ENCODE peak calls at places on chromosomes 4 and X, in ten cellular contexts. One of them, this sample, is unnamed.
A peak's percentile ranks its signal among the peaks of the same experiment; 100 is the strongest.

GRCh38 chr4:123479944-123480343 is 83.3 kb downstream of the SPRY1 start:
- DNase-seq in breast epithelium: no peak
- DNase-seq in K562: no peak
- DNase-seq in ovary: no peak
- DNase-seq in uterus: no peak
- DNase-seq in osteoblast: no peak
- DNase-seq in mammary epithelial cell: peak; percentile 36
- DNase-seq in thyroid gland: no peak
- DNase-seq in OCI-LY7: peak; percentile 20
- DNase-seq in PC-3: peak; percentile 62
- DNase-seq in this sample: no peak

GRCh38 chr4:3077796-3078195 is 3.3 kb downstream of the HTT start:
- DNase-seq in PC-3: no peak
- DNase-seq in ovary: no peak
- DNase-seq in breast epithelium: no peak
- DNase-seq in thyroid gland: no peak
- DNase-seq in uterus: no peak
- DNase-seq in osteoblast: no peak
- DNase-seq in mammary epithelial cell: no peak
- DNase-seq in K562: no peak
- DNase-seq in OCI-LY7: peak; percentile 78
- DNase-seq in this sample: no peak

GRCh38 chr4:152556814-152557213 is 20.9 kb upstream of the FBXW7 start:
- DNase-seq in mammary epithelial cell: no peak
- DNase-seq in ovary: no peak
- DNase-seq in osteoblast: no peak
- DNase-seq in thyroid gland: no peak
- DNase-seq in uterus: no peak
- DNase-seq in K562: no peak
- DNase-seq in PC-3: no peak
- DNase-seq in OCI-LY7: no peak
- DNase-seq in breast epithelium: no peak
- DNase-seq in this sample: no peak

GRCh38 chr4:186554485-186554884 is 882 bp downstream of the MTNR1A start:
- DNase-seq in osteoblast: no peak
- DNase-seq in uterus: no peak
- DNase-seq in ovary: no peak
- DNase-seq in K562: no peak
- DNase-seq in mammary epithelial cell: peak; percentile 33
- DNase-seq in thyroid gland: peak; percentile 29
- DNase-seq in OCI-LY7: no peak
- DNase-seq in PC-3: peak; percentile 46
- DNase-seq in breast epithelium: no peak
- DNase-seq in this sample: no peak

GRCh38 chr4:110344165-110344564 is 131.8 kb upstream of the ENPEP start:
- DNase-seq in osteoblast: no peak
- DNase-seq in thyroid gland: no peak
- DNase-seq in ovary: no peak
- DNase-seq in breast epithelium: no peak
- DNase-seq in K562: no peak
- DNase-seq in OCI-LY7: no peak
- DNase-seq in mammary epithelial cell: no peak
- DNase-seq in PC-3: peak; percentile 52
- DNase-seq in uterus: no peak
- DNase-seq in this sample: no peak

GRCh38 chr4:16123356-16124084 is 39.7 kb upstream of the PROM1 start:
- DNase-seq in PC-3: no peak
- DNase-seq in thyroid gland: peak; percentile 43
- DNase-seq in OCI-LY7: no peak
- DNase-seq in K562: no peak
- DNase-seq in mammary epithelial cell: no peak
- DNase-seq in ovary: no peak
- DNase-seq in osteoblast: no peak
- DNase-seq in breast epithelium: no peak
- DNase-seq in uterus: no peak
- DNase-seq in this sample: no peak

GRCh38 chr4:11869471-11869870 is 440.8 kb upstream of the HS3ST1 start:
- DNase-seq in osteoblast: no peak
- DNase-seq in PC-3: no peak
- DNase-seq in breast epithelium: no peak
- DNase-seq in OCI-LY7: no peak
- DNase-seq in ovary: no peak
- DNase-seq in K562: no peak
- DNase-seq in uterus: no peak
- DNase-seq in mammary epithelial cell: no peak
- DNase-seq in thyroid gland: no peak
- DNase-seq in this sample: no peak

GRCh38 chr4:139453041-139453370 is 915 bp upstream of the RAB33B start:
- DNase-seq in K562: no peak
- DNase-seq in breast epithelium: no peak
- DNase-seq in ovary: no peak
- DNase-seq in uterus: no peak
- DNase-seq in thyroid gland: no peak
- DNase-seq in osteoblast: peak; percentile 87
- DNase-seq in OCI-LY7: peak; percentile 91
- DNase-seq in mammary epithelial cell: peak; percentile 79
- DNase-seq in PC-3: peak; percentile 65
- DNase-seq in this sample: no peak

GRCh38 chr4:8905773-8906667 is 34.4 kb upstream of the HMX1 start:
- DNase-seq in uterus: peak; percentile 6
- DNase-seq in breast epithelium: peak; percentile 45
- DNase-seq in osteoblast: peak; percentile 67
- DNase-seq in ovary: no peak
- DNase-seq in thyroid gland: no peak
- DNase-seq in mammary epithelial cell: no peak
- DNase-seq in OCI-LY7: no peak
- DNase-seq in PC-3: no peak
- DNase-seq in K562: no peak
- DNase-seq in this sample: no peak

GRCh38 chr4:185209031-185209851 is at the start of gene SNX25:
- DNase-seq in OCI-LY7: peak; percentile 91
- DNase-seq in uterus: peak; percentile 70
- DNase-seq in breast epithelium: peak; percentile 85
- DNase-seq in thyroid gland: peak; percentile 94
- DNase-seq in ovary: peak; percentile 89
- DNase-seq in mammary epithelial cell: peak; percentile 79
- DNase-seq in K562: peak; percentile 92
- DNase-seq in osteoblast: peak; percentile 96
- DNase-seq in PC-3: peak; percentile 80
- DNase-seq in this sample: peak; percentile 87

GRCh38 chrX:50903387-50904027 is 7.0 kb upstream of the BMP15 start:
- DNase-seq in osteoblast: no peak
- DNase-seq in PC-3: peak; percentile 61
- DNase-seq in thyroid gland: peak; percentile 7
- DNase-seq in breast epithelium: no peak
- DNase-seq in ovary: no peak
- DNase-seq in uterus: no peak
- DNase-seq in K562: peak; percentile 32
- DNase-seq in mammary epithelial cell: peak; percentile 20
- DNase-seq in OCI-LY7: peak; percentile 16
- DNase-seq in this sample: peak; percentile 31

DNA sequence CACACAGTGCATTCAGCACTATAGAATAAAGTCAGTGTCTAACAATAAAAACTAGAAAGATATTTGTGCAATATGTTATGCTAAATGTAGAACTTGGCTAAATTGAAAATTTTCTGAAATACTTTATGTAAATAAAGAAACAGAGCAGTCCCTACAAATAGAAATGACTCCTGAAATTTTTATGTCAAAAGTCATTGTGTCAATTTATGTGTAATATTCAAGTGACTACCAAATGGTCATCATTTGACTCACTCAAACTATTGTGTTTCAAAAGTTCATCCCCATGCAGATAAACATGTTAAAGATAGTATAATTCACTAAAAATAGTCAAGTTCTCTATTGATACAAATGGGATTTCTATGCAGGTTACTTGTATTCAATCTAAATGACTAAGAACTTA is 17.9 kb downstream of the LRBA start:
- DNase-seq in mammary epithelial cell: no peak
- DNase-seq in osteoblast: no peak
- DNase-seq in thyroid gland: no peak
- DNase-seq in OCI-LY7: no peak
- DNase-seq in K562: no peak
- DNase-seq in ovary: no peak
- DNase-seq in PC-3: peak; percentile 52
- DNase-seq in breast epithelium: no peak
- DNase-seq in uterus: no peak
- DNase-seq in this sample: no peak
- H3K27ac ChIP-seq in mammary epithelial cell: no peak overlapping the region
- H3K27ac ChIP-seq in osteoblast: no peak overlapping the region
- H3K27ac ChIP-seq in thyroid gland: no peak overlapping the region
- H3K27ac ChIP-seq in OCI-LY7: no peak overlapping the region
- H3K27ac ChIP-seq in K562: no peak overlapping the region
- H3K27ac ChIP-seq in ovary: no peak overlapping the region
- H3K27ac ChIP-seq in PC-3: peak overlapping the region; percentile 5
- H3K27ac ChIP-seq in breast epithelium: no peak overlapping the region
- H3K27ac ChIP-seq in uterus: no peak overlapping the region
- H3K27ac ChIP-seq in this sample: no peak overlapping the region

GRCh38 chrX:102739642-102740041 is 19.1 kb downstream of the GPRASP3 start:
- DNase-seq in ovary: no peak
- DNase-seq in PC-3: no peak
- DNase-seq in K562: no peak
- DNase-seq in osteoblast: no peak
- DNase-seq in thyroid gland: no peak
- DNase-seq in OCI-LY7: no peak
- DNase-seq in uterus: no peak
- DNase-seq in mammary epithelial cell: no peak
- DNase-seq in breast epithelium: no peak
- DNase-seq in this sample: no peak
- H3K4me3 ChIP-seq in ovary: no peak overlapping the region
- H3K4me3 ChIP-seq in PC-3: no peak overlapping the region
- H3K4me3 ChIP-seq in K562: no peak overlapping the region
- H3K4me3 ChIP-seq in osteoblast: no peak overlapping the region
- H3K4me3 ChIP-seq in thyroid gland: no peak overlapping the region
- H3K4me3 ChIP-seq in OCI-LY7: no peak overlapping the region
- H3K4me3 ChIP-seq in uterus: no peak overlapping the region
- H3K4me3 ChIP-seq in mammary epithelial cell: no peak overlapping the region
- H3K4me3 ChIP-seq in breast epithelium: no peak overlapping the region
- H3K4me3 ChIP-seq in this sample: no peak overlapping the region

GRCh38 chr4:48311896-48312295 is 29.4 kb upstream of the SLAIN2 start:
- DNase-seq in OCI-LY7: no peak
- DNase-seq in thyroid gland: no peak
- DNase-seq in uterus: no peak
- DNase-seq in breast epithelium: no peak
- DNase-seq in K562: no peak
- DNase-seq in mammary epithelial cell: no peak
- DNase-seq in PC-3: no peak
- DNase-seq in osteoblast: no peak
- DNase-seq in ovary: no peak
- DNase-seq in this sample: no peak

DNA sequence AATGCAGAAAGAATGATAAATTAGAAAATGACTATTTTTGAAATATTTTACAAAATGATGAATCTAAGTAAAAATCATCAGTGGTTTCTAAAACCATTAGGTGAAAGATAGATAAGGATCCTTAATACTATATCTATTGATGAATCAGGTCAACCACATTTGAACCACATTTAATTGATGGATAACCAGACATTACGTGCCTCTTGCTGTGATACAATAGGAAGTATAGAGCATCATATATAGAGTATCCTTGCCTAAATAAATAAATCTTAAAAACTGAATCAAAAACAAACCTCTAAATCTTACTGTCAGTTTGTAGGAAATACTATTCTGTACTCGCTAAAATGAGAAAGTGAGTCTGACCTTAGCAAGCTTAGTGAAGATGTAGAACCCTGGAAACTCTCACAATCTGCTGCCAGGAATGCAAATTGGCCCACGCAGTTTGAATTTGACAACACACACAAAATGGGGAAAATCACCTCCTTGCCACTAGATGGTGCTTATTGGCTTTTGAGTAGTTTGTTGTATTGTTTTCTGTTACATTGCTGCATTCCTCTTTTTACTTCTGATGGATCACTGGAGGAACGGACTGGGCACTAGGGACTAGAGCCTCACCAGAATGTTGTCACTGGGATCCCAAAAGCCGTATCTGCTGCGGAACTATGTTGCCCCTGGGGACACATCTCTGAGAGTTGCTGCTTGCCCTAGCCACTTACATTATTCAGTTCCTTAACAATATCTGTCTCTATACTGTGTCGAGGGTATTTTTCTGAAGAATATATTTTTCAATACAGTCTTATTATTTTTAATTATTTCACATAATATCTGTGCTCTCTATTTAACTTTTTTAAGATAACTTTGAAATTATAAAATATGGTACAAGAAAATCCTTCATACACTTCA is 25.4 kb upstream of the SLAIN2 start:
- DNase-seq in breast epithelium: no peak
- DNase-seq in ovary: no peak
- DNase-seq in PC-3: peak; percentile 63
- DNase-seq in uterus: no peak
- DNase-seq in osteoblast: peak; percentile 22
- DNase-seq in OCI-LY7: peak; percentile 53
- DNase-seq in mammary epithelial cell: peak; percentile 54
- DNase-seq in K562: peak; percentile 41
- DNase-seq in thyroid gland: no peak
- DNase-seq in this sample: no peak
- TF ChIP-seq CTCF in breast epithelium: peak; percentile 42
- TF ChIP-seq CTCF in ovary: peak; percentile 13
- TF ChIP-seq CTCF in PC-3: peak; percentile 77
- TF ChIP-seq CTCF in uterus: peak; percentile 40
- TF ChIP-seq CTCF in osteoblast: peak; percentile 74
- TF ChIP-seq CTCF in OCI-LY7: peak; percentile 85
- TF ChIP-seq CTCF in mammary epithelial cell: peak; percentile 74
- TF ChIP-seq CTCF in K562: peak; percentile 77
- TF ChIP-seq CTCF in thyroid gland: no peak
- TF ChIP-seq CTCF in this sample: peak; percentile 44

GRCh38 chr4:85607624-85608023 is 132.7 kb downstream of the ARHGAP24 start:
- DNase-seq in uterus: no peak
- DNase-seq in K562: no peak
- DNase-seq in OCI-LY7: peak; percentile 44
- DNase-seq in breast epithelium: no peak
- DNase-seq in ovary: no peak
- DNase-seq in mammary epithelial cell: no peak
- DNase-seq in osteoblast: no peak
- DNase-seq in PC-3: no peak
- DNase-seq in thyroid gland: no peak
- DNase-seq in this sample: no peak

GRCh38 chr4:85606505-85606904 is 131.6 kb downstream of the ARHGAP24 start:
- DNase-seq in osteoblast: no peak
- DNase-seq in thyroid gland: no peak
- DNase-seq in ovary: no peak
- DNase-seq in OCI-LY7: no peak
- DNase-seq in uterus: no peak
- DNase-seq in breast epithelium: no peak
- DNase-seq in K562: no peak
- DNase-seq in mammary epithelial cell: no peak
- DNase-seq in PC-3: peak; percentile 2
- DNase-seq in this sample: no peak

GRCh38 chr4:85613901-85614300 is 139.0 kb downstream of the ARHGAP24 start:
- DNase-seq in K562: no peak
- DNase-seq in thyroid gland: no peak
- DNase-seq in osteoblast: no peak
- DNase-seq in OCI-LY7: no peak
- DNase-seq in mammary epithelial cell: no peak
- DNase-seq in breast epithelium: no peak
- DNase-seq in PC-3: no peak
- DNase-seq in ovary: no peak
- DNase-seq in uterus: no peak
- DNase-seq in this sample: no peak

GRCh38 chr4:85611661-85612060 is 136.7 kb downstream of the ARHGAP24 start:
- DNase-seq in OCI-LY7: no peak
- DNase-seq in PC-3: no peak
- DNase-seq in K562: no peak
- DNase-seq in mammary epithelial cell: peak; percentile 19
- DNase-seq in osteoblast: peak; percentile 45
- DNase-seq in ovary: no peak
- DNase-seq in thyroid gland: no peak
- DNase-seq in breast epithelium: no peak
- DNase-seq in uterus: no peak
- DNase-seq in this sample: no peak

GRCh38 chr4:85610450-85610849 is 135.5 kb downstream of the ARHGAP24 start:
- DNase-seq in mammary epithelial cell: no peak
- DNase-seq in PC-3: no peak
- DNase-seq in OCI-LY7: no peak
- DNase-seq in uterus: no peak
- DNase-seq in osteoblast: no peak
- DNase-seq in breast epithelium: no peak
- DNase-seq in ovary: no peak
- DNase-seq in K562: no peak
- DNase-seq in thyroid gland: no peak
- DNase-seq in this sample: no peak
- H3K27ac ChIP-seq in mammary epithelial cell: no peak overlapping the region
- H3K27ac ChIP-seq in PC-3: no peak overlapping the region
- H3K27ac ChIP-seq in OCI-LY7: no peak overlapping the region
- H3K27ac ChIP-seq in uterus: no peak overlapping the region
- H3K27ac ChIP-seq in osteoblast: no peak overlapping the region
- H3K27ac ChIP-seq in breast epithelium: no peak overlapping the region
- H3K27ac ChIP-seq in ovary: no peak overlapping the region
- H3K27ac ChIP-seq in K562: no peak overlapping the region
- H3K27ac ChIP-seq in thyroid gland: no peak overlapping the region
- H3K27ac ChIP-seq in this sample: no peak overlapping the region

This sample was measured in dorsolateral prefrontal cortex.